ENCODE peak calls at places on chromosome 7, in four cellular contexts. Z, C, V and Q are unnamed samples.
A peak's percentile ranks its signal among the peaks of the same experiment; 100 is the strongest.

GRCh38 chr7:18320971-18321567 is 174.5 kb upstream of the HDAC9 start:
- DNase-seq in Z (no peak), V (peak; percentile 64), C (no peak), Q (no peak)

GRCh38 chr7:73567701-73568685 is 10.4 kb downstream of the TBL2 start:
- DNase-seq in C (no peak), Z (peak; percentile 18), V (peak; percentile 42), Q (no peak)

GRCh38 chr7:47503283-47503682 is 78.6 kb downstream of the TNS3 start:
- DNase-seq in V (peak; percentile 45), Z (no peak), C (no peak), Q (peak; percentile 23)

GRCh38 chr7:39745320-39745719 is 121.9 kb downstream of the RALA start:
- DNase-seq in C (no peak), V (peak; percentile 34), Z (no peak), Q (no peak)

GRCh38 chr7:30173058-30173897 is 38.5 kb downstream of the MTURN start:
- DNase-seq in C (peak; percentile 87), Z (no peak), V (peak; percentile 82), Q (peak; percentile 90)

GRCh38 chr7:134084488-134085144 is 42.5 kb upstream of the LRGUK start:
- DNase-seq in Z (no peak), C (no peak), V (no peak), Q (no peak)

GRCh38 chr7:138460649-138461607 is 869 bp downstream of the TRIM24 start:
- DNase-seq in V (peak; percentile 30), C (peak; percentile 58), Z (peak; percentile 71), Q (peak; percentile 88)

GRCh38 chr7:51160411-51160810 is 156.2 kb downstream of the COBL start:
- DNase-seq in C (no peak), Z (no peak), V (no peak), Q (no peak)

GRCh38 chr7:16114633-16115032 is 306.7 kb downstream of the CRPPA start:
- DNase-seq in Z (no peak), C (no peak), V (peak; percentile 75), Q (no peak)

GRCh38 chr7:55028011-55028410 is 9.2 kb downstream of the EGFR start:
- DNase-seq in C (no peak), Z (no peak), V (peak; percentile 60), Q (no peak)

GRCh38 chr7:16071246-16071857 is 350.0 kb downstream of the CRPPA start:
- DNase-seq in C (no peak), Z (peak; percentile 19), V (peak; percentile 73), Q (no peak)

GRCh38 chr7:36473454-36474282 is 84.0 kb downstream of the ANLN start:
- DNase-seq in Z (peak; percentile 52), C (peak; percentile 31), V (peak; percentile 25), Q (no peak)

GRCh38 chr7:69967699-69968450 is 369.6 kb downstream of the AUTS2 start:
- DNase-seq in V (no peak), Z (no peak), C (no peak), Q (no peak)

GRCh38 chr7:134031835-134032617 is 95.1 kb upstream of the LRGUK start:
- DNase-seq in C (no peak), V (peak; percentile 4), Z (no peak), Q (no peak)

GRCh38 chr7:139821349-139822115 is 7.5 kb upstream of the TBXAS1 start:
- DNase-seq in V (no peak), Z (no peak), C (no peak), Q (no peak)

GRCh38 chr7:24573008-24573553 is at the start of gene PALS2:
- DNase-seq in Z (peak; percentile 82), C (peak; percentile 48), V (peak; percentile 57), Q (peak; percentile 92)

GRCh38 chr7:77542895-77543294 is 5.8 kb downstream of the PTPN12 start:
- DNase-seq in V (no peak), C (no peak), Z (no peak), Q (no peak)

GRCh38 chr7:119681336-119681735 is 591.6 kb upstream of the KCND2 start:
- DNase-seq in V (no peak), C (no peak), Z (no peak), Q (no peak)

GRCh38 chr7:17444673-17445072 is 146.2 kb downstream of the AHR start:
- DNase-seq in C (no peak), V (peak; percentile 54), Z (no peak), Q (no peak)

GRCh38 chr7:133434246-133434865 is 181.5 kb downstream of the EXOC4 start:
- DNase-seq in C (no peak), Z (no peak), V (peak; percentile 47), Q (no peak)

GRCh38 chr7:80699030-80699638 is 60.7 kb downstream of the CD36 start:
- DNase-seq in Z (no peak), V (peak; percentile 69), C (no peak), Q (no peak)

GRCh38 chr7:2198206-2198605 is 34.5 kb downstream of the MAD1L1 start:
- DNase-seq in C (no peak), V (no peak), Z (no peak), Q (no peak)

GRCh38 chr7:133051066-133051465 is 30.8 kb downstream of the CHCHD3 start:
- DNase-seq in Z (no peak), C (no peak), V (peak; percentile 31), Q (no peak)

GRCh38 chr7:120363414-120363813 is 90.4 kb downstream of the KCND2 start:
- DNase-seq in V (no peak), C (no peak), Z (no peak), Q (no peak)

GRCh38 chr7:2940466-2940865 is 96.4 kb upstream of the GNA12 start:
- DNase-seq in V (no peak), C (no peak), Z (no peak), Q (no peak)

GRCh38 chr7:131957338-131958025 is 401.1 kb upstream of the PODXL start:
- DNase-seq in C (no peak), Z (no peak), V (no peak), Q (no peak)

GRCh38 chr7:14950013-14950412 is 47.5 kb upstream of the DGKB start:
- DNase-seq in Z (no peak), C (no peak), V (peak; percentile 49), Q (no peak)

GRCh38 chr7:37081436-37081835 is 357.1 kb upstream of the AOAH start:
- DNase-seq in V (peak; percentile 15), Z (no peak), C (no peak), Q (no peak)

GRCh38 chr7:34087892-34088891 is 182.9 kb downstream of the BMPER start:
- DNase-seq in V (peak; percentile 61), C (no peak), Z (no peak), Q (no peak)

GRCh38 chr7:134040988-134041387 is 86.2 kb upstream of the LRGUK start:
- DNase-seq in C (no peak), V (no peak), Z (no peak), Q (no peak)

GRCh38 chr7:100353685-100354330 is 4.1 kb upstream of the PILRB start:
- DNase-seq in V (no peak), C (no peak), Z (no peak), Q (no peak)